ENCODE peak calls at places on chromosomes 5 and 9, in ten cellular contexts. J is fibroblast of mammary gland, U is choroid plexus epithelial cell, K is suprapubic skin, Q is BE2C, I is AG04450, F is OCI-LY7, V is epithelial cell of esophagus, M is fibroblast of the aortic adventitia, Z is upper lobe of right lung. D is an unnamed sample.

GRCh38 chr9:109716631-109717030 is 63.4 kb upstream of the PALM2AKAP2 start:
- DNase-seq in J (no peak), U (no peak), K (no peak), Q (no peak), I (no peak), F (no peak), V (no peak), M (no peak), Z (no peak), D (no peak)

GRCh38 chr5:72608297-72608696 is 101.1 kb upstream of the ZNF366 start:
- DNase-seq in J (peak), U (peak), K (no peak), Q (peak), I (peak), F (no peak), V (no peak), M (peak), Z (no peak), D (no peak)

GRCh38 chr5:66808663-66809062 is 212.5 kb downstream of the MAST4 start:
- DNase-seq in J (no peak), U (no peak), K (no peak), Q (no peak), I (no peak), F (no peak), V (no peak), M (no peak), Z (no peak), D (no peak)

GRCh38 chr9:21516796-21517195 is 34.7 kb upstream of the IFNE start:
- DNase-seq in J (peak), U (no peak), K (no peak), Q (no peak), I (no peak), F (no peak), V (no peak), M (no peak), Z (no peak), D (no peak)

GRCh38 chr9:107548298-107549142 is 59.0 kb upstream of the KLF4 start:
- DNase-seq in J (peak), U (peak), K (no peak), Q (no peak), I (peak), F (no peak), V (peak), M (peak), Z (no peak), D (peak)

GRCh38 chr5:9624196-9624947 is 5.8 kb downstream of the TAS2R1 start:
- DNase-seq in J (no peak), U (peak), K (no peak), Q (no peak), I (no peak), F (no peak), V (no peak), M (peak), Z (no peak), D (peak)

GRCh38 chr5:111968459-111968858 is 211.5 kb upstream of the NREP start:
- DNase-seq in J (peak), U (no peak), K (no peak), Q (no peak), I (no peak), F (no peak), V (no peak), M (peak), Z (no peak), D (peak)

GRCh38 chr5:62168882-62169281 is 137.1 kb upstream of the KIF2A start:
- DNase-seq in J (no peak), U (no peak), K (no peak), Q (peak), I (no peak), F (no peak), V (no peak), M (no peak), Z (no peak), D (no peak)

GRCh38 chr5:2253063-2253653 is 370.4 kb upstream of the IRX4 start:
- DNase-seq in J (no peak), U (no peak), K (no peak), Q (no peak), I (no peak), F (no peak), V (no peak), M (no peak), Z (no peak), D (no peak)

GRCh38 chr5:111755942-111756353 is 1.0 kb downstream of the NREP start:
- DNase-seq in J (peak), U (peak), K (no peak), Q (no peak), I (no peak), F (peak), V (no peak), M (peak), Z (no peak), D (peak)

GRCh38 chr5:157594237-157594636 is 18.7 kb upstream of the ADAM19 start:
- DNase-seq in J (peak), U (no peak), K (no peak), Q (no peak), I (no peak), F (no peak), V (no peak), M (no peak), Z (no peak), D (no peak)

GRCh38 chr5:112146323-112146848 is 272.7 kb downstream of the EPB41L4A start:
- DNase-seq in J (peak), U (peak), K (no peak), Q (no peak), I (peak), F (no peak), V (peak), M (peak), Z (no peak), D (peak)

GRCh38 chr5:59790399-59791130 is 103.0 kb downstream of the PDE4D start:
- DNase-seq in J (peak), U (peak), K (no peak), Q (no peak), I (no peak), F (peak), V (peak), M (peak), Z (no peak), D (peak)

GRCh38 chr5:125894383-125894782 is 528.8 kb upstream of the GRAMD2B start:
- DNase-seq in J (no peak), U (peak), K (no peak), Q (no peak), I (no peak), F (no peak), V (peak), M (peak), Z (no peak), D (no peak)

GRCh38 chr5:77321793-77322394 is 111.4 kb downstream of the PDE8B start:
- DNase-seq in J (no peak), U (no peak), K (no peak), Q (no peak), I (no peak), F (no peak), V (no peak), M (no peak), Z (no peak), D (no peak)

GRCh38 chr9:113913426-113914195 is 37.5 kb downstream of the ZNF618 start:
- DNase-seq in J (peak), U (peak), K (no peak), Q (no peak), I (no peak), F (no peak), V (no peak), M (peak), Z (no peak), D (no peak)

GRCh38 chr5:37774912-37775483 is 64.8 kb downstream of the GDNF start:
- DNase-seq in J (peak), U (peak), K (no peak), Q (peak), I (no peak), F (peak), V (peak), M (peak), Z (no peak), D (peak)

GRCh38 chr5:33470544-33470943 is 29.8 kb downstream of the TARS1 start:
- DNase-seq in J (peak), U (peak), K (no peak), Q (peak), I (peak), F (peak), V (peak), M (peak), Z (no peak), D (peak)
- TF ChIP-seq CTCF in J (peak), U (peak), K (no peak), Q (peak), I (peak), F (peak), V (peak), M (peak), Z (no peak), D (peak)

DNA sequence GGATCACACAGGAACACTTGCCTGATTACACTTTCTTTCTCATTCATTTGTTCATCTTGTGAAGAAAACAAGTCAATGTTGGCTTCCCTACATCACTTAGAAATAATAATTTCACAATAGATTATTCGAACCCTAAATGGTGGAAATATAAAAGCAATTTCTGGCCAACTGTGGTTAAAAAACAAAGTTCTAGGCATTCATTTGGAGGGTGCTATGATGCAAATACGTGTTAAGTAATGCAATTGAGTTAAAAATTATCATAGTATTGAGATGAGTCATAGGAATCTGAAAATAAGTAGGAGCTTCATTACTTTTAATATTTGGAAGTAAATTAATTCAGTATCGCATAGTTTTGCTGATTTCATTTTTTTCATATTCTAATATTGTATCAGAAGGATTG is 647.8 kb upstream of the WWC1 start:
- DNase-seq in J (peak), U (peak), K (no peak), Q (no peak), I (no peak), F (no peak), V (peak), M (peak), Z (no peak), D (peak)
- H3K4me3 ChIP-seq in J (no peak), U (no peak), K (no peak), Q (no peak), I (no peak), F (no peak), V (no peak), M (no peak), Z (no peak), D (no peak)

GRCh38 chr5:52562473-52562872 is 225.2 kb upstream of the ITGA1 start:
- DNase-seq in J (no peak), U (no peak), K (no peak), Q (no peak), I (no peak), F (no peak), V (no peak), M (no peak), Z (no peak), D (no peak)

GRCh38 chr5:52564594-52564993 is 223.1 kb upstream of the ITGA1 start:
- DNase-seq in J (no peak), U (no peak), K (no peak), Q (no peak), I (no peak), F (no peak), V (no peak), M (no peak), Z (no peak), D (no peak)

DNA sequence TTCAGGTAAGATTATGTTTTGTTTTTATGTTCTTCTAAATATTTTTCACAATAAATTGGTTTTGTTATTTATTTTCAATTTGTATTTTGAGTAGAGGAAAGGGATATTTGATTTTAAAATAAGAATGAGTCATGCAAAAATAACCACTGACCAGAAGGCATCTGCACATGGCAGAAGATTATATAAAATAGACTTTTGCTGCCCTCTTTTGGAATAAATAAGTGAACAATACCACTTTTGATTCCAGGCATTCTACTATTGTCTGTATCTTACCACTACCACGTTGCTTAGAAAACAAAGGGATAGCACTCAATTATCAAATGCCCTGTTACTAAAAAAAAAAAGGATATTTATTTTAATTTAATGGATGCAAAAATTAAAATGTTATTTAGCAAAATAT is 227.3 kb upstream of the ITGA1 start:
- DNase-seq in J (peak), U (peak), K (no peak), Q (no peak), I (no peak), F (peak), V (peak), M (peak), Z (no peak), D (no peak)
- TF ChIP-seq CTCF in J (no peak), U (no peak), K (no peak), Q (peak), I (no peak), F (peak), V (no peak), M (no peak), Z (peak), D (no peak)

GRCh38 chr5:54325610-54326311 is 15.4 kb upstream of the ARL15 start:
- DNase-seq in J (no peak), U (no peak), K (no peak), Q (no peak), I (no peak), F (no peak), V (no peak), M (no peak), Z (no peak), D (peak)
- H3K4me3 ChIP-seq in J (no peak), U (no peak), K (no peak), Q (no peak), I (no peak), F (no peak), V (no peak), M (no peak), Z (no peak), D (no peak)

DNA sequence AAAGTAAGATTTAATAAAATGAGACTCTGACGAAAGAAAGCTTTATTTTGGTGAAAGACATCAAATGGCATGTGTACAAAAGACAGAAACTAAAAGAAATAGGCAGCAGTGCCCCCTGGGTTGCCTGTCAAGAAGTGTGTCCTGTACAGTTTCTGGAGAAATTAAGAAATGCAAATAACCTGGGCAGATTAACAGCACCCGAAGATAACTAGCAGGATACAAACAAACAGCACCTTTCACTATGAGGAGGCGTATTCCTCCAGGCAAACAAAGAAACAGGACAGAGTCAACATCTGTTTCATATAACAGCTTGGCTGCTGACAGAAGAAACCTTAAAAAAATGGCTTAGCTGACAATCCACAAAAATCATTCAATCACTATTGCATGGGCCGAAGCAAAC is 162.3 kb downstream of the ARL15 start:
- DNase-seq in J (peak), U (peak), K (no peak), Q (no peak), I (no peak), F (no peak), V (no peak), M (peak), Z (no peak), D (peak)
- TF ChIP-seq CTCF in J (peak), U (peak), K (no peak), Q (no peak), I (peak), F (peak), V (no peak), M (peak), Z (no peak), D (peak)

DNA sequence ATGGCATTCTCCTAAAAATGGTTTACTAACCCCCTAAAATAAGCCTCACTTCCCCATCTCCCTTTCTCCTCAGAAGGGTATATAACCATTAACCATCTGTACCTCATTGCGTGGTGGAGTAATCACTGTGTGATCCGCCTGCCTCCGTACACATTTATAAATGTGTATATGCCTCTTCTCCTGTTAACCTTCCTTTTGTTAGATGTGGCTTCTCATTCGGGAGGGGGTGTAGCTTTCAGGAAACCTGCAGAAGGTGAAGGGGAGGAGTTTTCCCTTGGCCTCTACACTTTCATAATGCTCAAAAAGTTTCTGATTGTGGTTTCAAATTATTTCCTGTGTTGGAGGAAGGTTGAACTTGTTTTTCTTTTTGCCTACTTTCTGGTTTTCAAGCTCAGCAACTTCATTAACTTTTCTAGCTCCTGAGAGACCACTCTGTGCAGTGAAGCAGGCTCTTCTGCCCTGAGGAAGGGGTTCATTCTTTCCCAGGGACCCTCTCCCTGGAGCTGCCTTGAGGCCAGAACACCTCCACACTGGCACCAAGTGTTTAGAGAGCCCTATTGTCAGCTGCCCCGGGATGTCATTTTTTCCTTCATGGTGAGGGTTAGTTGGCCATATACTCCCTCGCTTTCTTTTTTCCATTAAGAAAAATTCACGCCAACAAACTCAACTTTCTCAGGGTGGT is 46.9 kb downstream of the RASGRF2 start:
- DNase-seq in J (no peak), U (no peak), K (no peak), Q (no peak), I (no peak), F (no peak), V (no peak), M (no peak), Z (no peak), D (no peak)
- H3K4me3 ChIP-seq in J (no peak), U (no peak), K (no peak), Q (no peak), I (no peak), F (no peak), V (no peak), M (no peak), Z (no peak), D (no peak)

D was measured in fibroblast of villous mesenchyme.